ENCODE peak calls at places on chromosomes 6 and 20, in four cellular contexts. I, C, N and S are unnamed samples.

GRCh38 chr6:45310118-45310788 is 17.9 kb upstream of the RUNX2 start:
- DNase-seq in N (peak; percentile 31), I (no peak), C (no peak), S (no peak)

GRCh38 chr20:51354769-51355319 is 187.7 kb downstream of the NFATC2 start:
- DNase-seq in C (no peak), I (no peak), N (no peak), S (no peak)

GRCh38 chr6:158047120-158047518 is 65.5 kb downstream of the SYNJ2 start:
- DNase-seq in I (no peak), C (no peak), N (no peak), S (no peak)

GRCh38 chr6:56525976-56526375 is 116.7 kb downstream of the DST start:
- DNase-seq in C (no peak), N (no peak), I (no peak), S (no peak)

GRCh38 chr6:65570340-65570739 is 136.7 kb downstream of the EYS start:
- DNase-seq in I (no peak), N (no peak), C (no peak), S (no peak)

GRCh38 chr6:116220172-116220571 is 33.7 kb downstream of the TSPYL4 start:
- DNase-seq in N (no peak), I (no peak), C (no peak), S (no peak)

GRCh38 chr6:42316390-42316970 is 98.8 kb upstream of the MRPS10 start:
- DNase-seq in C (peak; percentile 73), I (peak; percentile 61), N (no peak), S (no peak)

GRCh38 chr20:7704021-7704420 is 236.2 kb downstream of the HAO1 start:
- DNase-seq in C (no peak), I (no peak), N (no peak), S (no peak)

GRCh38 chr20:45341939-45342862 is 6.0 kb downstream of the SDC4 start:
- DNase-seq in N (peak; percentile 82), I (no peak), C (no peak), S (peak; percentile 48)

GRCh38 chr6:150334790-150335783 is 33.7 kb upstream of the IYD start:
- DNase-seq in C (peak; percentile 88), N (peak; percentile 46), I (peak; percentile 62), S (peak; percentile 53)

GRCh38 chr6:138099832-138100231 is 7.4 kb downstream of the PERP start:
- DNase-seq in I (peak; percentile 20), C (peak; percentile 48), N (no peak), S (no peak)

GRCh38 chr6:25171301-25171700 is 107.9 kb upstream of the CARMIL1 start:
- DNase-seq in I (no peak), N (no peak), C (no peak), S (no peak)

GRCh38 chr6:147201885-147202515 is 2.2 kb upstream of the STXBP5 start:
- DNase-seq in N (peak; percentile 57), I (no peak), C (peak; percentile 45), S (no peak)

GRCh38 chr6:29509239-29509638 is 21.5 kb upstream of the MAS1L start:
- DNase-seq in C (no peak), I (no peak), N (peak; percentile 6), S (no peak)

GRCh38 chr20:16027710-16028109 is 545.5 kb downstream of the KIF16B start:
- DNase-seq in C (no peak), N (no peak), I (no peak), S (no peak)

GRCh38 chr20:45448250-45448649 is 21.3 kb upstream of the WFDC2 start:
- DNase-seq in N (no peak), C (no peak), I (no peak), S (no peak)

GRCh38 chr20:31652917-31653385 is 15.2 kb downstream of the COX4I2 start:
- DNase-seq in I (no peak), N (no peak), C (peak; percentile 86), S (no peak)

GRCh38 chr6:44113396-44113795 is 13.9 kb downstream of the MRPL14 start:
- DNase-seq in I (no peak), C (no peak), N (no peak), S (no peak)

GRCh38 chr20:53827996-53828672 is 234.5 kb upstream of the ZNF217 start:
- DNase-seq in N (no peak), I (peak; percentile 88), C (peak; percentile 100), S (no peak)

GRCh38 chr6:28586273-28586672 is 60.6 kb downstream of the GPX5 start:
- DNase-seq in C (no peak), I (no peak), N (no peak), S (no peak)

GRCh38 chr6:25745836-25746235 is 8.7 kb upstream of the SLC17A4 start:
- DNase-seq in N (no peak), C (no peak), I (no peak), S (no peak)

GRCh38 chr20:57479196-57479595 is 45.7 kb downstream of the CTCFL start:
- DNase-seq in N (no peak), C (no peak), I (no peak), S (no peak)

GRCh38 chr20:34859826-34860545 is 12.7 kb downstream of the GGT7 start:
- DNase-seq in N (no peak), I (no peak), C (no peak), S (no peak)

DNA sequence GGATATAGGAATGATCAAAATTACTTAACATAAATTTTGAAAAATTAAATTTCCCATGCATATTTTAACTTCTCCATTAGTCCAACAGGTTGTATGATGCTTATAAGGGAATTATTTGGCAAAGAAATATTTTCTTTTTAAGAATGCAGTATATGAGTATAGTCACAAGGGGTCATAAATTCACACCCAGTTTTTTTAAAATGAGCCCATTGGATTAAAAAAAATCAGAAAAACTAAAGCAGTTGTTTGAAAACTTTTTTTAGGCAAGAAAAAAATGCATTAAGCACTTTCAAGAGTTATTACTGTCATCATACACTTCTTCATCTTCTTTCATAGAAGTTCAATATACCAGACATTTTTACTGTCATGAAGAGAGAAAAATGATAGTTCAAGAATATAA is 404.2 kb upstream of the FLRT3 start:
- DNase-seq in N (no peak), I (no peak), C (no peak), S (no peak)
- TF ChIP-seq CTCF in N (no peak), I (no peak), C (no peak), S (no peak)

GRCh38 chr6:122401104-122401503 is 1.7 kb downstream of the HSF2 start:
- DNase-seq in I (no peak), C (no peak), N (no peak), S (no peak)

GRCh38 chr6:122400467-122401089 is 1.1 kb downstream of the HSF2 start:
- DNase-seq in N (no peak), I (no peak), C (peak; percentile 5), S (no peak)

GRCh38 chr6:122399055-122399347 is 451 bp upstream of the HSF2 start:
- DNase-seq in C (no peak), N (no peak), I (no peak), S (no peak)

GRCh38 chr6:122400121-122400450 is 634 bp downstream of the HSF2 start:
- DNase-seq in C (peak; percentile 8), N (no peak), I (no peak), S (no peak)

DNA sequence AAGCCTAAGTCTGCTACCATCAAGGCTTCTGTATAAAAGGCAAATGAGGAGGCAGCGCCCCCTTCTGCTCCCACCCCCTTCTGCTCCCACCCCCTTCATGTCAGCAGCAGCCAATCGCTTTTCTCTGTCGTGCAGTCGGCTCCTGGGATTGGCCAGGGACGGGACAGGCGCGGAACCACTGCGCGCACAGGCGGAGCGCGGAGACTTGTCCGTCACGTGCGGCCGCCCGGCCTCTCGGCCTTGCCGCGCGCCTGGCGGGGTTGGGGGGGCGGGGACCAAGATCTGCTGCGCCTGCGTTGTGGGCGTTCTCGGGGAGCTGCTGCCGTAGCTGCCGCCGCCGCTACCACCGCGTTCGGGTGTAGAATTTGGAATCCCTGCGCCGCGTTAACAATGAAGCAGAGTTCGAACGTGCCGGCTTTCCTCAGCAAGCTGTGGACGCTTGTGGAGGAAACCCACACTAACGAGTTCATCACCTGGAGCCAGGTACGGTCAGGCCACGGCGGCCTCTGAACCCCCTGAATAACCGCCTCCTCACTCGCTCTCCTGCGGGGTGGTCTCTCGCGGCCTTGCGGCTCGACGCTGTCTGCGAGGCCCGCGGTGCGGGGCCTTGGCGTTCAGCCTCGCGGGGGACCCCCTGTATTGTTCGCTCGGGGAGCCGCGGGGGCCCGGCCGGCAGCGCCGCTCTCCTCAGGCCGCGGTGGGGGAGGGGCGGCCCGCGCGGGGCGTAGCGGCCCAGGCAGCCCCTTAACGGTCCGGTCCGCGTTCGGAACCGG is at the start of gene HSF2:
- DNase-seq in N (peak; percentile 99), I (peak; percentile 98), C (peak; percentile 98), S (peak; percentile 89)
- TF ChIP-seq CTCF in N (peak; percentile 42), I (peak; percentile 29), C (peak; percentile 23), S (no peak)

DNA sequence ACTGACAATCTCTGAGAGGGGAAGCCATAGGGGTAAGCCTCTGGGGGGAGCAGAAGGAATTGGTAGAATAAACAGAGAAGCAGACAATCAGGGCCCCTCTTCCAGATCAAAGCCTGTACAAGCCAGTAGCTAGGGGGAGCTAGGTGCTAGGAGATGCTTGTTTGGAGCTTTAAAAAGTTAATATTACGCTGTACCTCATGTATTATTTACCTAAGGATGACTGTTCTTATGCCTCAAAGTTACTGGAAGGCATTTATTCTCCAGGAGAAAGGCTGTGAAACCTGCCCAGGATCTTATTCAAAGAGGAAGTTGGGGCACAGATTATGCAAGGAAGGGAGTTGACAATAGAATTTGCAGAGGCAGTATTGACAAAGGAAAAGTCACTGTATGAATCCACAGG is 111.8 kb upstream of the SLC35F1 start:
- DNase-seq in C (no peak), I (no peak), N (no peak), S (no peak)
- TF ChIP-seq CTCF in C (no peak), I (no peak), N (peak; percentile 28), S (no peak)

DNA sequence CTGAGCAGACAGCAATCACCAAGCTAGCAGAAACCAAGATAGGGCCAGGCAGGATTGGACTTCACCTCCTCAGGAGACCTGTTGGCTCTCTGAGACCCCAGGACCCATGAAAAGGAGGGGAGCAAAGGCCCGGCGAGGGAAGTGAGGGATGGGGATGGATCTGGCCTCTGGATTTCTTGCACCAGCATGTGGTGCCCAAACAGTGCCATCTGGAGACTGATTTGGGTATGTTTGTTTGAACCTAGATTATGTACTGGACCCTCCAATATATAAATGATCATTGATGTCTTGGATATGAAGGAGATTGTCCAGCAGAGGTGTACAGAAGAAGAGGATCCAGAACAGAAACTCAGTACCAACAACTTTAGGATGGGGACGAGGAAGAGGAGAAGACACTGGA is 83.4 kb upstream of the LY86 start:
- DNase-seq in C (no peak), N (no peak), I (no peak), S (no peak)
- TF ChIP-seq CTCF in C (no peak), N (peak; percentile 22), I (no peak), S (no peak)

GRCh38 chr6:52667572-52667971 is 3.3 kb upstream of the TMEM14A start:
- DNase-seq in I (no peak), N (no peak), C (no peak), S (no peak)

GRCh38 chr6:52666523-52666922 is 4.4 kb upstream of the TMEM14A start:
- DNase-seq in N (no peak), C (no peak), I (no peak), S (no peak)

GRCh38 chr6:52675372-52675771 is 4.5 kb downstream of the TMEM14A start:
- DNase-seq in C (no peak), N (no peak), I (no peak), S (no peak)

GRCh38 chr6:52672422-52673025 is 1.6 kb downstream of the TMEM14A start:
- DNase-seq in C (no peak), N (no peak), I (no peak), S (no peak)

GRCh38 chr6:52670502-52671409 is at the start of gene TMEM14A:
- DNase-seq in C (peak; percentile 91), N (peak; percentile 98), I (peak; percentile 81), S (peak; percentile 98)
- TF ChIP-seq CTCF in C (no peak), N (no peak), I (no peak), S (no peak)